ENCODE peak calls at places on chromosomes 5 and 9, in five cellular contexts. One of them, this sample, is unnamed.

GRCh38 chr5:139644646-139645494 is 3.3 kb upstream of the CXXC5 start:
- DNase-seq in dorsolateral prefrontal cortex: no peak
- DNase-seq in WTC11: no peak
- DNase-seq in Panc1: no peak
- DNase-seq in astrocyte of the spinal cord: no peak
- DNase-seq in this sample: no peak

GRCh38 chr5:123472150-123472549 is 39.8 kb upstream of the CSNK1G3 start:
- DNase-seq in dorsolateral prefrontal cortex: no peak
- DNase-seq in WTC11: no peak
- DNase-seq in Panc1: no peak
- DNase-seq in astrocyte of the spinal cord: no peak
- DNase-seq in this sample: no peak

GRCh38 chr5:1703352-1704050 is 96.1 kb downstream of the MRPL36 start:
- DNase-seq in dorsolateral prefrontal cortex: no peak
- DNase-seq in WTC11: no peak
- DNase-seq in Panc1: no peak
- DNase-seq in astrocyte of the spinal cord: no peak
- DNase-seq in this sample: no peak

GRCh38 chr5:102583663-102584062 is 84.9 kb upstream of the SLCO6A1 start:
- DNase-seq in dorsolateral prefrontal cortex: no peak
- DNase-seq in WTC11: no peak
- DNase-seq in Panc1: no peak
- DNase-seq in astrocyte of the spinal cord: peak
- DNase-seq in this sample: no peak

GRCh38 chr9:77712533-77713130 is 64.5 kb upstream of the GNA14 start:
- DNase-seq in dorsolateral prefrontal cortex: no peak
- DNase-seq in WTC11: no peak
- DNase-seq in Panc1: no peak
- DNase-seq in astrocyte of the spinal cord: peak
- DNase-seq in this sample: peak

GRCh38 chr5:175344331-175345200 is 99.4 kb downstream of the DRD1 start:
- DNase-seq in dorsolateral prefrontal cortex: peak
- DNase-seq in WTC11: no peak
- DNase-seq in Panc1: no peak
- DNase-seq in astrocyte of the spinal cord: peak
- DNase-seq in this sample: no peak

GRCh38 chr5:4924581-4924980 is 215.5 kb upstream of the ADAMTS16 start:
- DNase-seq in dorsolateral prefrontal cortex: no peak
- DNase-seq in WTC11: no peak
- DNase-seq in Panc1: no peak
- DNase-seq in astrocyte of the spinal cord: peak
- DNase-seq in this sample: peak

GRCh38 chr9:86349271-86349670 is 4.9 kb downstream of the TUT7 start:
- DNase-seq in dorsolateral prefrontal cortex: no peak
- DNase-seq in WTC11: no peak
- DNase-seq in Panc1: no peak
- DNase-seq in astrocyte of the spinal cord: no peak
- DNase-seq in this sample: no peak

GRCh38 chr9:2291980-2292704 is 277.0 kb downstream of the SMARCA2 start:
- DNase-seq in dorsolateral prefrontal cortex: no peak
- DNase-seq in WTC11: no peak
- DNase-seq in Panc1: no peak
- DNase-seq in astrocyte of the spinal cord: peak
- DNase-seq in this sample: no peak

DNA sequence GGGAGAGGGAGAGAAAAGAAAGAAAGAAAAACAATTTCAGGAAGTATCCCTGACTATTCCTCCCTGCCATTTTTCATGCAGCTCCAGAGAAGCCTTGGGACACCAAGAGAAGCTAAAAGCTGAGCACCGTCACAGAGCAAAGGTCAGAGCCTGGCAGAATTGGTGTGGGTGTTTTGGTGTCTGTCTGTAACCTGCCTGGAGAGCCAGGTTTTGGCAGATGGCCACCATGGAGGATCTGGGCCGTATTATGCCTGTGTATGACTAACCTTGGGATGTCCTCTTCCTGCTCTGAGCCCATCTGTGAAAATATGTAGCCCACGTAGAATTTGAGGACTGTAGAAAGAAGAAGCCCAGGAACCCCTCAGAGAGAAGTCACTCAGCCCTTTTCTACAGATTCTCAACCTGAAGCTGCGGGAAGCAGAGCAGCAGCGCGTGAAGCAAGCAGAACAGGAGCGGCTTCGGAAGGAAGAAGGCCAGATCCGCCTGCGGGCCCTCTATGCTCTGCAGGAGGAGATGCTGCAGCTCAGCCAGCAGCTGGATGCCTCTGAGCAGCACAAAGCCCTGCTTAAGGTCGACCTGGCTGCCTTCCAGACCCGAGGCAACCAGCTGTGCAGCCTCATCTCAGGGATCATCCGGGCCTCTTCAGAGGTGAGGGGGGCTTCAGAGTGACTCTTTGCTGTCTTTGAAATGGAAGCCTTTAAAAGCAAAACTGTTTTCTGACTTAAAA is 18.8 kb downstream of the GLE1 start:
- DNase-seq in dorsolateral prefrontal cortex: peak
- DNase-seq in WTC11: peak
- DNase-seq in Panc1: no peak
- DNase-seq in astrocyte of the spinal cord: peak
- DNase-seq in this sample: peak
- TF ChIP-seq CTCF in dorsolateral prefrontal cortex: no peak
- TF ChIP-seq CTCF in WTC11: no peak
- TF ChIP-seq CTCF in Panc1: no peak
- TF ChIP-seq CTCF in astrocyte of the spinal cord: no peak
- TF ChIP-seq CTCF in this sample: no peak

GRCh38 chr9:135615666-135616620 is 23.4 kb downstream of the GLT6D1 start:
- DNase-seq in dorsolateral prefrontal cortex: no peak
- DNase-seq in WTC11: no peak
- DNase-seq in Panc1: no peak
- DNase-seq in astrocyte of the spinal cord: no peak
- DNase-seq in this sample: no peak
- TF ChIP-seq CTCF in dorsolateral prefrontal cortex: no peak
- TF ChIP-seq CTCF in WTC11: no peak
- TF ChIP-seq CTCF in Panc1: no peak
- TF ChIP-seq CTCF in astrocyte of the spinal cord: no peak
- TF ChIP-seq CTCF in this sample: peak

GRCh38 chr5:36090033-36090432 is 23.4 kb upstream of the UGT3A2 start:
- DNase-seq in dorsolateral prefrontal cortex: no peak
- DNase-seq in WTC11: peak
- DNase-seq in Panc1: no peak
- DNase-seq in astrocyte of the spinal cord: peak
- DNase-seq in this sample: peak
- TF ChIP-seq CTCF in dorsolateral prefrontal cortex: no peak
- TF ChIP-seq CTCF in WTC11: no peak
- TF ChIP-seq CTCF in Panc1: peak
- TF ChIP-seq CTCF in astrocyte of the spinal cord: peak
- TF ChIP-seq CTCF in this sample: peak

GRCh38 chr5:140877262-140877581 is 2.1 kb downstream of the PCDHA12 start:
- DNase-seq in dorsolateral prefrontal cortex: no peak
- DNase-seq in WTC11: no peak
- DNase-seq in Panc1: no peak
- DNase-seq in astrocyte of the spinal cord: no peak
- DNase-seq in this sample: no peak

GRCh38 chr5:140883373-140883772 is 1.4 kb downstream of the PCDHA13 start:
- DNase-seq in dorsolateral prefrontal cortex: no peak
- DNase-seq in WTC11: no peak
- DNase-seq in Panc1: no peak
- DNase-seq in astrocyte of the spinal cord: no peak
- DNase-seq in this sample: no peak

GRCh38 chr5:140883927-140884697 is 2.2 kb downstream of the PCDHA13 start:
- DNase-seq in dorsolateral prefrontal cortex: no peak
- DNase-seq in WTC11: no peak
- DNase-seq in Panc1: no peak
- DNase-seq in astrocyte of the spinal cord: no peak
- DNase-seq in this sample: no peak

GRCh38 chr5:140882591-140882899 is 621 bp downstream of the PCDHA13 start:
- DNase-seq in dorsolateral prefrontal cortex: no peak
- DNase-seq in WTC11: peak
- DNase-seq in Panc1: no peak
- DNase-seq in astrocyte of the spinal cord: no peak
- DNase-seq in this sample: no peak

GRCh38 chr5:140881889-140882590 is at the start of gene PCDHA13:
- DNase-seq in dorsolateral prefrontal cortex: no peak
- DNase-seq in WTC11: no peak
- DNase-seq in Panc1: no peak
- DNase-seq in astrocyte of the spinal cord: no peak
- DNase-seq in this sample: no peak
- TF ChIP-seq CTCF in dorsolateral prefrontal cortex: peak
- TF ChIP-seq CTCF in WTC11: peak
- TF ChIP-seq CTCF in Panc1: no peak
- TF ChIP-seq CTCF in astrocyte of the spinal cord: no peak
- TF ChIP-seq CTCF in this sample: no peak

GRCh38 chr9:104780796-104781395 is 17.0 kb downstream of the NIPSNAP3B start:
- DNase-seq in dorsolateral prefrontal cortex: no peak
- DNase-seq in WTC11: no peak
- DNase-seq in Panc1: no peak
- DNase-seq in astrocyte of the spinal cord: peak
- DNase-seq in this sample: peak
- TF ChIP-seq CTCF in dorsolateral prefrontal cortex: peak
- TF ChIP-seq CTCF in WTC11: no peak
- TF ChIP-seq CTCF in Panc1: peak
- TF ChIP-seq CTCF in astrocyte of the spinal cord: peak
- TF ChIP-seq CTCF in this sample: peak

DNA sequence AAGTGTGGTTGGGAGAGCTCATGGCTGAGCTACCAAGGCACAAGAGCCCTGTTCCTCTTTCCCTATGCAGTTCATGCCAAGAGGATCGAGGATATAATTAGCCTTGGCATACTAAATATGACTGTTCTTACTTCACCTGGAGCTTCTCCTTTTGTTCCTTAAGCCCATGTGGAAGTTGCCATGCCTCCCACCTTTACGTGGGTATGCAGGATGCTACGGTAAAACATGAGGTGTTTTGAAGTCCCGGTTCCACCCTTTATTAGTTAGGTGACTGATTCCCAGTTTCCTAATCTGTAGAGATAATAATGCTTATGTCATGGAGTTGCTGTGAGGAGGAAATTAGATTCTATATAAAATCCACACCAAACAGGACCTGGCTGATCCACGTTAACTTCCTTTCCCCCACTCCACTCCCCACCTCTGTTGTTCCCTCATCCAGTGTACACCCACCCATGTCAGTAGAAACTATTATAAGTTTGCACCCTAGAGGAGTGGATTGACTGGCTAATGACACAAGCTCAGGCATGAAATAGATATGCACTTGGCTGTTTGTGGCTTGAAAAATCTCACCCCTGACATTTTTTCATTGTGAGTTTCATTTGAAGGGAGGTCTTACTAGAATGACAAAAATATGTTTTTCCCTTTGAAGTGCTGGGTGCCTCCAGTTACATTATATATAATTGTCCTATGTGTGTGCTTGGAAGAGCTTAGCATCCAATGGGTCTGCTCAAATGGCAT is 36.8 kb upstream of the SHOC1 start:
- DNase-seq in dorsolateral prefrontal cortex: no peak
- DNase-seq in WTC11: no peak
- DNase-seq in Panc1: no peak
- DNase-seq in astrocyte of the spinal cord: no peak
- DNase-seq in this sample: peak
- TF ChIP-seq CTCF in dorsolateral prefrontal cortex: no peak
- TF ChIP-seq CTCF in WTC11: no peak
- TF ChIP-seq CTCF in Panc1: no peak
- TF ChIP-seq CTCF in astrocyte of the spinal cord: no peak
- TF ChIP-seq CTCF in this sample: no peak

This sample was measured in HFFc6.